ENCODE peak calls at places on chromosomes 13 and 19, in eight cellular contexts. K is AG10803, M is K562, W is GM12878, R is astrocyte of the cerebellum, N is lower leg skin, Q is fibroblast of lung, U is thoracic aorta. J is an unnamed sample.

GRCh38 chr13:114059428-114059827 is 73.0 kb downstream of the RASA3 start:
- DNase-seq in R (no peak), W (no peak), N (no peak), K (no peak), U (no peak), M (no peak), Q (no peak), J (no peak)

GRCh38 chr13:99868767-99869166 is 102.8 kb downstream of the ZIC5 start:
- DNase-seq in W (no peak), N (no peak), K (no peak), M (no peak), Q (no peak), U (no peak), R (no peak), J (no peak)

GRCh38 chr19:47036233-47036651 is 12.2 kb downstream of the TMEM160 start:
- DNase-seq in Q (no peak), K (peak), N (no peak), M (peak), U (no peak), W (no peak), R (no peak), J (no peak)

GRCh38 chr19:17337675-17338439 is 504 bp downstream of the GTPBP3 start:
- DNase-seq in W (no peak), M (peak), N (no peak), Q (no peak), K (no peak), U (no peak), R (no peak), J (no peak)

GRCh38 chr13:34011552-34012085 is 193.7 kb downstream of the RFC3 start:
- DNase-seq in K (no peak), M (no peak), Q (no peak), R (no peak), W (no peak), U (no peak), N (no peak), J (no peak)

GRCh38 chr13:85419611-85420010 is 379.6 kb downstream of the SLITRK6 start:
- DNase-seq in M (no peak), R (no peak), U (no peak), K (no peak), Q (no peak), N (no peak), W (no peak), J (no peak)

GRCh38 chr13:40315416-40316064 is 350.9 kb downstream of the FOXO1 start:
- DNase-seq in K (no peak), M (no peak), W (no peak), R (no peak), Q (peak), U (no peak), N (no peak), J (no peak)

GRCh38 chr19:3404324-3405260 is 38.2 kb downstream of the NFIC start:
- DNase-seq in R (peak), U (peak), K (peak), N (peak), M (no peak), W (no peak), Q (peak), J (no peak)

GRCh38 chr19:31226536-31226935 is 122.7 kb downstream of the TSHZ3 start:
- DNase-seq in W (no peak), Q (peak), K (peak), U (no peak), R (no peak), M (no peak), N (no peak), J (no peak)

GRCh38 chr19:40423227-40423566 is 2.6 kb downstream of the SERTAD1 start:
- DNase-seq in Q (no peak), K (no peak), R (no peak), W (no peak), N (peak), U (no peak), M (no peak), J (no peak)

GRCh38 chr19:39924952-39925351 is 9.5 kb downstream of the FCGBP start:
- DNase-seq in Q (no peak), K (no peak), M (no peak), W (no peak), R (no peak), N (peak), U (no peak), J (no peak)

GRCh38 chr19:7895565-7895964 is 7.3 kb downstream of the LRRC8E start:
- DNase-seq in N (no peak), R (no peak), K (no peak), M (no peak), W (no peak), Q (no peak), U (no peak), J (no peak)

GRCh38 chr19:45667620-45668341 is at the start of gene GIPR:
- DNase-seq in M (peak), U (no peak), W (no peak), R (no peak), K (peak), N (peak), Q (peak), J (no peak)

GRCh38 chr13:51532736-51533197 is 51.5 kb upstream of the WDFY2 start:
- DNase-seq in Q (no peak), M (no peak), U (no peak), W (no peak), N (no peak), K (no peak), R (no peak), J (no peak)

GRCh38 chr19:9808855-9809646 is 9.8 kb downstream of the FBXL12 start:
- DNase-seq in K (no peak), N (no peak), U (no peak), W (no peak), R (no peak), Q (no peak), M (no peak), J (no peak)

GRCh38 chr19:28394705-28395104 is 818.2 kb downstream of the UQCRFS1 start:
- DNase-seq in U (no peak), Q (no peak), N (no peak), M (no peak), R (no peak), W (no peak), K (no peak), J (no peak)

GRCh38 chr19:6509118-6509971 is 7.2 kb upstream of the TUBB4A start:
- DNase-seq in U (no peak), Q (no peak), W (no peak), K (no peak), N (peak), M (no peak), R (no peak), J (no peak)

GRCh38 chr13:42328672-42329071 is 56.7 kb downstream of the AKAP11 start:
- DNase-seq in K (no peak), U (no peak), R (no peak), Q (no peak), N (no peak), W (no peak), M (no peak), J (peak)

GRCh38 chr13:36418022-36418805 is 14.1 kb upstream of the CCNA1 start:
- DNase-seq in M (no peak), Q (peak), N (no peak), U (no peak), W (peak), R (peak), K (peak), J (no peak)

GRCh38 chr13:77514336-77514726 is 21.2 kb upstream of the SCEL start:
- DNase-seq in U (no peak), M (no peak), R (no peak), N (no peak), Q (no peak), K (no peak), W (no peak), J (no peak)

GRCh38 chr13:114043421-114044053 is 69.7 kb upstream of the C13orf46 start:
- DNase-seq in N (peak), W (no peak), K (peak), R (peak), M (no peak), U (no peak), Q (peak), J (no peak)

GRCh38 chr19:27774827-27775226 is 1438.1 kb downstream of the UQCRFS1 start:
- DNase-seq in U (no peak), W (no peak), M (peak), Q (no peak), N (no peak), K (no peak), R (no peak), J (no peak)

GRCh38 chr13:37375071-37375470 is 223.5 kb downstream of the POSTN start:
- DNase-seq in K (no peak), Q (no peak), R (no peak), U (no peak), M (no peak), W (no peak), N (no peak), J (no peak)

GRCh38 chr19:30690935-30691505 is 318.8 kb downstream of the ZNF536 start:
- DNase-seq in N (peak), Q (no peak), M (no peak), K (no peak), R (no peak), U (no peak), W (no peak), J (no peak)

GRCh38 chr19:5988520-5989387 is 10.8 kb upstream of the RANBP3 start:
- DNase-seq in N (no peak), W (no peak), Q (no peak), R (no peak), K (no peak), U (no peak), M (peak), J (no peak)

GRCh38 chr19:10566658-10567410 is 1.0 kb upstream of the KRI1 start:
- DNase-seq in M (peak), U (no peak), Q (no peak), N (no peak), R (no peak), K (no peak), W (peak), J (peak)

DNA sequence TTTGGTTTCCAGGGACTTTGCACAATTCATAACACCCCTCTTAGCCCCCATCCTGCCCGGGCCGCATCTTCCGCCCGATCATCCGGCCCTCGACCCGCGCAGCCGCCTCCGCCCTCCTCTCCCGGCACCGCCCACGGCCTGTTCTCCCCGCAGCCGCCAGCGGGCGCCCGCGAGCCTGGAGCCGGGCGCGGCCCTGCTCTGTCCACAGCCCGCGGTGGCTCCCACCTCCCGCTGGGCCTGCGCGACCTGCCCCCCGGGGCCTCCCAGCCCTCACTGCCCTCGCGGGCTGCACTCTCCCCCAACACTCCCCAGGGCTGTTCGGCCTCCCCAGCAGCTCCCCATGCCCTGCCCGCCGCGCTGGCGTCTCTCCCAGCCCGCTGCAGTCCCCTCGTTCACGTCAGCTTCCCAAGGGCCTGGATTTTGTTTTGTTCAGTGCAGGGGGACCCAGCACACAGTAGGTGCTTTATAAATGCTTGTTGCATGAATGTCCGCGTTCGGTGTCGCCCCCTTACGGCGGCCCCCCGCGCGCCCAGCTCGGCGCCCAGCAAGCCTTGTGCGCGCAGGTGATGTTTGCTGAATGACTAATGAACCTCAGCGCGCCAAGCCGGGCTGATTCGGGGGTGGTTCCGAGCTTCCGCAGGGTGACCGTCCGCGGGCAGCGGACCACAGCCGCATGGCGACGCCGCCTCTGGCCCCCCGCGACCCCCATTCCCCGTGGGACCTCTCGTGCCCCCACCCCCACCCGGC is 4.6 kb upstream of the APC2 start:
- DNase-seq in W (no peak), U (no peak), Q (no peak), M (peak), R (no peak), K (peak), N (peak), J (no peak)
- H3K4me3 ChIP-seq in W (peak), U (peak), Q (no peak), M (peak), R (peak), K (peak), N (no peak), J (peak)

DNA sequence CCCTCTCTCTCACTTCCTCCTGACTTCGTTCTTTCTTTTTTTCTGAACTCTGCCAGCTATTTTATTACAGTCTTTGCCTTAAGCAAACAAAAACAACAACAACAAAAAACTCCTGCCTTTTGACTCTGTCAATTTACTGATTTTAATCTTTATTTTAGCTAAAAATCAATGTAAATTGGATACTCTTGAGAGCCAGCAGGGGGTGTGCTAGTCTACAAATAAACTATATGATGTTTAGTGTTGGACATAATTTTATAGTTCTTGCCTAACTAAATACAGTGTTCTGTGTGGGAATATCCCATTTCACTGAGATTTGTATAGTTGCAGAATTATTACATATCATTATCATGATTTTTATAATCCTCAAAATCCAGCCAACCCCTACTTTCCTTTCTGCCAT is 1199.9 kb upstream of the SPRY2 start:
- DNase-seq in N (no peak), U (no peak), W (no peak), Q (no peak), R (peak), K (no peak), M (no peak), J (no peak)
- TF ChIP-seq CTCF in N (no peak), U (no peak), W (peak), Q (no peak), R (peak), K (no peak), M (no peak), J (no peak)

GRCh38 chr19:35612559-35613321 is at the start of gene HAUS5:
- DNase-seq in R (peak), W (peak), K (peak), U (peak), M (peak), Q (peak), N (peak), J (peak)

GRCh38 chr19:35609881-35610353 is 2.6 kb upstream of the HAUS5 start:
- DNase-seq in M (no peak), W (peak), K (no peak), R (no peak), N (no peak), Q (no peak), U (no peak), J (peak)

GRCh38 chr19:35615036-35615435 is 2.5 kb downstream of the HAUS5 start:
- DNase-seq in K (no peak), Q (no peak), N (no peak), W (no peak), M (no peak), R (no peak), U (no peak), J (no peak)

GRCh38 chr19:35613574-35613973 is 1.0 kb downstream of the HAUS5 start:
- DNase-seq in Q (no peak), R (no peak), M (no peak), N (no peak), W (no peak), U (no peak), K (no peak), J (no peak)

GRCh38 chr19:35612224-35612558 is 344 bp upstream of the HAUS5 start:
- DNase-seq in N (no peak), K (no peak), U (no peak), M (no peak), R (no peak), W (no peak), Q (no peak), J (no peak)
- H3K4me3 ChIP-seq in N (no peak), K (peak), U (peak), M (peak), R (peak), W (peak), Q (peak), J (peak)

GRCh38 chr13:29021311-29021710 is 201.2 kb downstream of the MTUS2 start:
- DNase-seq in U (no peak), Q (no peak), K (no peak), R (no peak), N (no peak), M (no peak), W (no peak), J (no peak)

GRCh38 chr13:29022968-29023367 is 202.8 kb downstream of the MTUS2 start:
- DNase-seq in N (no peak), U (no peak), W (no peak), K (no peak), R (no peak), M (no peak), Q (no peak), J (no peak)

GRCh38 chr13:29021717-29022116 is 201.6 kb downstream of the MTUS2 start:
- DNase-seq in M (no peak), W (no peak), K (no peak), U (no peak), N (no peak), R (no peak), Q (no peak), J (no peak)
- TF ChIP-seq CTCF in M (no peak), W (no peak), K (no peak), U (no peak), N (no peak), R (no peak), Q (no peak), J (no peak)

GRCh38 chr13:48487968-48488367 is 44.9 kb downstream of the RCBTB2 start:
- DNase-seq in Q (no peak), U (no peak), M (no peak), W (no peak), R (no peak), N (no peak), K (no peak), J (no peak)

GRCh38 chr13:48489666-48490065 is 43.2 kb downstream of the RCBTB2 start:
- DNase-seq in W (no peak), R (no peak), U (no peak), N (no peak), K (no peak), M (no peak), Q (no peak), J (no peak)

GRCh38 chr13:48490241-48490640 is 42.6 kb downstream of the RCBTB2 start:
- DNase-seq in N (no peak), R (no peak), M (no peak), Q (no peak), U (no peak), K (no peak), W (no peak), J (no peak)

GRCh38 chr13:48486836-48487235 is 46.0 kb downstream of the RCBTB2 start:
- DNase-seq in R (no peak), N (no peak), U (no peak), K (no peak), W (no peak), Q (no peak), M (no peak), J (no peak)

GRCh38 chr13:48489003-48489402 is 43.9 kb downstream of the RCBTB2 start:
- DNase-seq in N (no peak), K (no peak), M (no peak), Q (no peak), W (no peak), U (no peak), R (no peak), J (no peak)
- H3K4me3 ChIP-seq in N (no peak), K (no peak), M (no peak), Q (no peak), W (peak), U (no peak), R (no peak), J (no peak)

GRCh38 chr13:86846501-86846900 is 824.7 kb upstream of the SLITRK5 start:
- DNase-seq in N (no peak), M (no peak), R (no peak), W (no peak), K (no peak), U (no peak), Q (peak), J (no peak)
- TF ChIP-seq CTCF in N (no peak), M (no peak), R (no peak), W (no peak), K (no peak), U (no peak), Q (no peak), J (no peak)